ENCODE peak calls at places on chromosomes 13 and 19, in five cellular contexts. T is lower lobe of right lung, V is pulmonary artery endothelial cell, F is T-helper 2 cell, D is D721Med. P is an unnamed sample.
A peak's percentile ranks its signal among the peaks of the same experiment; 100 is the strongest.

GRCh38 chr19:37988758-37989635 is 82.0 kb downstream of the SIPA1L3 start:
- DNase-seq in T (peak; percentile 6), V (no peak), F (no peak), D (no peak), P (peak; percentile 45)

GRCh38 chr13:24221007-24221406 is 60.5 kb downstream of the SPATA13 start:
- DNase-seq in T (no peak), V (no peak), F (no peak), D (no peak), P (no peak)

GRCh38 chr19:49272204-49272603 is 52.8 kb downstream of the SLC6A16 start:
- DNase-seq in T (no peak), V (no peak), F (no peak), D (no peak), P (no peak)

GRCh38 chr13:68927387-68928026 is 1180.1 kb upstream of the ATXN8OS start:
- DNase-seq in T (no peak), V (no peak), F (no peak), D (no peak), P (no peak)

GRCh38 chr13:108460043-108460442 is 169.4 kb upstream of the MYO16 start:
- DNase-seq in T (no peak), V (no peak), F (no peak), D (no peak), P (no peak)

GRCh38 chr19:31432411-31432810 is 83.2 kb upstream of the TSHZ3 start:
- DNase-seq in T (no peak), V (no peak), F (no peak), D (no peak), P (no peak)

GRCh38 chr13:38993381-38993780 is 2.8 kb upstream of the STOML3 start:
- DNase-seq in T (no peak), V (no peak), F (no peak), D (no peak), P (no peak)

GRCh38 chr13:53298426-53298825 is 269.8 kb downstream of the OLFM4 start:
- DNase-seq in T (no peak), V (no peak), F (no peak), D (no peak), P (no peak)

GRCh38 chr13:95118541-95119324 is 182.5 kb downstream of the ABCC4 start:
- DNase-seq in T (no peak), V (no peak), F (no peak), D (no peak), P (no peak)

GRCh38 chr13:37453246-37453645 is 145.3 kb downstream of the POSTN start:
- DNase-seq in T (no peak), V (no peak), F (no peak), D (no peak), P (no peak)

GRCh38 chr19:39913682-39914333 is 20.6 kb downstream of the FCGBP start:
- DNase-seq in T (no peak), V (no peak), F (no peak), D (no peak), P (peak; percentile 42)

GRCh38 chr13:99086869-99087129 is 108.9 kb upstream of the DOCK9 start:
- DNase-seq in T (peak; percentile 69), V (no peak), F (peak; percentile 33), D (no peak), P (no peak)

GRCh38 chr19:52248256-52248655 is 21.1 kb upstream of the ZNF766 start:
- DNase-seq in T (peak; percentile 59), V (peak; percentile 17), F (peak; percentile 40), D (no peak), P (peak; percentile 77)

GRCh38 chr13:68897331-68897730 is 1210.3 kb upstream of the ATXN8OS start:
- DNase-seq in T (no peak), V (no peak), F (no peak), D (no peak), P (no peak)

GRCh38 chr13:108594153-108594552 is 35.3 kb upstream of the MYO16 start:
- DNase-seq in T (no peak), V (no peak), F (no peak), D (no peak), P (no peak)

GRCh38 chr13:76019421-76020044 is 383.4 kb downstream of the LMO7 start:
- DNase-seq in T (peak; percentile 39), V (no peak), F (no peak), D (no peak), P (no peak)

GRCh38 chr13:80586356-80586755 is 245.4 kb upstream of the SPRY2 start:
- DNase-seq in T (no peak), V (no peak), F (no peak), D (no peak), P (no peak)

GRCh38 chr19:4575978-4576933 is 16.8 kb upstream of the SEMA6B start:
- DNase-seq in T (no peak), V (no peak), F (peak; percentile 59), D (peak; percentile 75), P (peak; percentile 90)

GRCh38 chr13:83752141-83752540 is 130.1 kb downstream of the SLITRK1 start:
- DNase-seq in T (no peak), V (no peak), F (no peak), D (no peak), P (no peak)

GRCh38 chr19:55087542-55087935 is 11.9 kb downstream of the EPS8L1 start:
- DNase-seq in T (no peak), V (no peak), F (no peak), D (no peak), P (no peak)

GRCh38 chr19:38469151-38469550 is 35.7 kb downstream of the RYR1 start:
- DNase-seq in T (no peak), V (no peak), F (no peak), D (no peak), P (no peak)

GRCh38 chr13:44903596-44903995 is 85.7 kb downstream of the NUFIP1 start:
- DNase-seq in T (peak; percentile 57), V (no peak), F (no peak), D (no peak), P (no peak)

GRCh38 chr13:113863511-113864302 is at the start of gene GAS6:
- DNase-seq in T (peak; percentile 64), V (no peak), F (no peak), D (peak; percentile 73), P (no peak)

GRCh38 chr19:10009269-10009665 is 1.0 kb downstream of the COL5A3 start:
- DNase-seq in T (peak; percentile 52), V (no peak), F (peak; percentile 7), D (no peak), P (no peak)

GRCh38 chr19:51366999-51367564 is 894 bp upstream of the ETFB start:
- DNase-seq in T (peak; percentile 70), V (no peak), F (peak; percentile 18), D (no peak), P (peak; percentile 92)

GRCh38 chr19:10089801-10090375 is 3.8 kb downstream of the SHFL start:
- DNase-seq in T (no peak), V (no peak), F (no peak), D (no peak), P (no peak)

GRCh38 chr19:3366761-3367571 is 583 bp downstream of the NFIC start:
- DNase-seq in T (peak; percentile 70), V (no peak), F (no peak), D (no peak), P (peak; percentile 84)

P was measured in spleen.